ENCODE peak calls at places on chromosomes 11 and 22, in six cellular contexts. N is GM12891, O is GM12878, Q is K562, B is H1, T is HepG2. E is an unnamed sample.

GRCh38 chr11:63532799-63533475 is 3.7 kb upstream of the PLAAT4 start:
- DNase-seq in Q (no peak), T (no peak), B (no peak), N (no peak), O (no peak), E (no peak)

GRCh38 chr11:117177534-117178209 is 871 bp upstream of the SIDT2 start:
- DNase-seq in T (no peak), O (no peak), B (no peak), N (no peak), Q (no peak), E (no peak)

GRCh38 chr11:64028398-64029115 is 7.2 kb upstream of the FLRT1 start:
- DNase-seq in Q (peak; percentile 75), N (no peak), B (peak; percentile 68), T (no peak), O (no peak), E (no peak)

GRCh38 chr22:47190957-47191323 is 428.5 kb downstream of the TBC1D22A start:
- DNase-seq in O (no peak), Q (no peak), T (no peak), B (no peak), N (no peak), E (no peak)

GRCh38 chr11:15202626-15203025 is 87.9 kb downstream of the INSC start:
- DNase-seq in N (no peak), T (no peak), Q (no peak), B (no peak), O (no peak), E (no peak)

GRCh38 chr11:16795146-16795545 is 56.7 kb downstream of the C11orf58 start:
- DNase-seq in T (no peak), B (no peak), O (no peak), Q (no peak), N (no peak), E (no peak)

GRCh38 chr22:42283288-42284229 is 13.1 kb upstream of the TCF20 start:
- DNase-seq in B (no peak), T (no peak), Q (peak; percentile 15), N (no peak), O (no peak), E (no peak)

GRCh38 chr22:46113910-46114517 is 36.3 kb upstream of the PPARA start:
- DNase-seq in B (no peak), N (no peak), O (no peak), T (no peak), Q (no peak), E (no peak)

GRCh38 chr11:12693485-12694181 is 19.4 kb downstream of the TEAD1 start:
- DNase-seq in O (no peak), N (no peak), B (no peak), Q (no peak), T (peak; percentile 48), E (no peak)

GRCh38 chr11:76797341-76798201 is 14.4 kb downstream of the TSKU start:
- DNase-seq in O (no peak), N (no peak), T (no peak), Q (no peak), B (no peak), E (no peak)

GRCh38 chr11:100574894-100575769 is 112.0 kb upstream of the ARHGAP42 start:
- DNase-seq in B (no peak), Q (no peak), T (peak; percentile 6), O (no peak), N (no peak), E (no peak)

GRCh38 chr11:2088746-2089535 is 50.2 kb downstream of the IGF2 start:
- DNase-seq in N (peak; percentile 40), B (no peak), T (peak; percentile 48), Q (peak; percentile 20), O (no peak), E (no peak)

GRCh38 chr11:15650105-15650938 is 535.6 kb downstream of the INSC start:
- DNase-seq in N (peak; percentile 85), T (peak; percentile 84), Q (peak; percentile 94), B (peak; percentile 86), O (peak; percentile 12), E (peak; percentile 76)

DNA sequence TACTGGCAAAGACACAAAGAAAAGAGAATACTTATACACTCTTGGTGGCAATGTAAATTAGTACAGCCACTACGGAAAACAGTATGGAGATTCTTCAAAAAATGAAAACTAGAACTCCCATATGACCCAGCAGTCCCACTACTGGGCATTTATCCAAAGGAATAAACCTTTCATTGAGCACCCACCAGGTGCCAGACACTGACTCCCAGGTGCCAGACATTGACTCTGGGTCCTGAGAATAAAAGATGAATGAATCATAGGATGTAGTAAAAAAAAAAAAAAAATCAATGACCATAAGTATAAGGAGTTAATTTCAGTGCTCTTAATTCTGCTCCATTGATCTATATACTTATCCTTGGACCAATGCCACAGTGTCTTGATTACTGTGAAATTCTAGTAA is 28.2 kb downstream of the HEPHL1 start:
- DNase-seq in O (no peak), B (no peak), N (no peak), Q (no peak), T (no peak), E (no peak)
- TF ChIP-seq TAF1 in O (no peak), B (no peak), N (no peak), Q (no peak), T (no peak), E (no peak)

DNA sequence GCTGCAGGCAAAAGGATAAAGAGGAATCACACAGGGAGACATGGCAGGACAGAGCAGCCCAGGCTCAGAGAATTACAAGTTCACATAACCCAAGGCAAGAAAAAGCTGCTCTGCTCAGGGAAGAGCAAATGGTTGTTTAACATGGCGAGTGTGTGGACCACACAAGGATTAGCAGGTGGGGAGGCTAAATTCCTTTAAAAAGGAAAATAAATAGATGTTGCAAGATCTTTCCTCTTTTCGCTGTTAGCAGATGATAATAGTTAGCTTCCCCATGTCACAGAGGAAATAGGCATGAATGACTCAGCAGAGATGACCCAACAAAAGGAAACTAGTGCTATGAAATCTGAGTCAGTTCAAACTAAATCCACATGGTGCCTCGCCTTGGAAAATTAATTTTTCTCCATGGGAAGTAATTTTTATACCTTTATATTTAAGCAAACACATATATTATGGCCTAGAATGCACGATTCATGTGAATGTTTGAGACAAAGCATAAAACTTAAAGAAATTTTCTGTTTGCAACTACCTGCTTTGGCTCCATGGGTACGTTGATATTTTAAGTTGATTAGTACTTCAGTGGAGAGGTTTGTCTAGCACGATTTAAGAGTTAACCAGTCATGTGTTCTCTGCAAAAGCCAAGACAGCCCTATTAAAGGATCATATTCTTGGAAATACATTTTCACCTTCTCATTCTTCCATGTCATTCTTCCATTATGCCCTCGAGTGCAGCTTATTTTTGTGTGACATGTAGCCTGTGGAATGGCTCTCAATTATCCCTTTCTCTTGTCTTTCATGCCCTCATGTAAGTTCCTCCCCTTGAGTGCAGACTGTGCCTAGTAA is 38.5 kb upstream of the FJX1 start:
- DNase-seq in Q (peak; percentile 11), B (no peak), T (peak; percentile 62), O (no peak), N (no peak), E (no peak)
- TF ChIP-seq POLR2AphosphoS5 in Q (no peak), B (no peak), T (no peak), O (no peak), N (no peak), E (no peak)

GRCh38 chr11:115202900-115203552 is 301.2 kb downstream of the CADM1 start:
- DNase-seq in N (no peak), T (no peak), B (no peak), O (no peak), Q (no peak), E (no peak)
- TF ChIP-seq POLR2A in N (no peak), T (no peak), B (no peak), O (no peak), Q (no peak), E (no peak)

GRCh38 chr22:43436536-43437267 is 24.9 kb downstream of the MPPED1 start:
- DNase-seq in T (no peak), N (no peak), Q (no peak), O (no peak), B (no peak), E (no peak)
- TF ChIP-seq TAF1 in T (no peak), N (no peak), Q (no peak), O (no peak), B (no peak), E (no peak)

GRCh38 chr22:50343541-50343935 is 411 bp downstream of the PPP6R2 start:
- DNase-seq in O (no peak), Q (no peak), T (no peak), N (no peak), B (no peak), E (no peak)

GRCh38 chr22:50340157-50340879 is 2.8 kb upstream of the PPP6R2 start:
- DNase-seq in N (no peak), T (peak; percentile 70), B (no peak), O (no peak), Q (no peak), E (no peak)

GRCh38 chr22:50346415-50346945 is 3.4 kb downstream of the PPP6R2 start:
- DNase-seq in T (no peak), N (no peak), B (no peak), O (no peak), Q (no peak), E (no peak)

GRCh38 chr22:50341977-50342650 is 1.0 kb upstream of the PPP6R2 start:
- DNase-seq in B (peak; percentile 51), N (peak; percentile 63), T (peak; percentile 83), O (no peak), Q (peak; percentile 58), E (peak; percentile 63)

DNA sequence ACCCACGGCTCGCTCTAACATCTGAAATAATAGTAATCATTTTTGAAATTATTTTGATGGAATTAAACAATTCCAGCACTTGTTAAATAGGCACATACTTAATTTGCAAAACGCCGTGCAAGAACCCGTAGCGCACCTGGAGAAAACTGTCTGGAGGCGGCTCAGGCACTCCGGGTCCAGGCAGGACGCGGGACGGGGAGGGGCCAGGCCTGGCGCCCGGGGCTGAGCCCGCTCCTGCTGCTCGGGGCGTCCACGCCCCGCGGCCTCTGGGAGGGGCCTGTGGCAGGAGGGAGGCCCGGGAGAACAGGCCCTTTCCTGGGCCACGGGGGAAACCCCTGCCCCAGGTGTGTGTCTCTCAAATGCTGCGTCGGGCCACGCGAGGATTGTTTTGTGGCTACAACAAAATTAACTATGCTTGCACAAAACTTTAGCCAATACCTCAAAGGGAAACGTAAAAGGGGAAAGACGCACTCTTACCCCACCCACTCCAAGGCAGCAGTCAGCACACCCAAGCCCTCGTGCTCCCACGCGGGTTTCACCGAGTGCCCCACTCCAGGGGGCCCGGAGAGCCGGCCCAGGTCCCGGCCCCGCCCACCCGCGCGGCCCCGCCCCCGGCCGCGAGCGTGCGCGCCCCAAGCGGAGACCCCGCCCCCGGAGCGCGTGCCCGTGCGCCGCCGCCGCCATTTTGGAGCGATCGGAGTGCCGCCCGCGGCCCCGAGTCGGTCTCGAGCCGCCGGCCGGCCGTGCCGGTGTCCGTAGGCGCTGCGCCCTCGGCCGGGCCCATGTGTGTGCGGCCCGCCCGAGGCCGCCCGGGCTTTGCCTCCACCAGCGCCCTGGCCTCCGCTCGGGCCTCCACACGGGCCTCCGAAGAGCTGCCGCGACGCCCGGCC is at the start of gene PPP6R2:
- DNase-seq in T (peak; percentile 40), Q (peak; percentile 85), B (no peak), N (peak; percentile 80), O (no peak), E (peak; percentile 74)
- TF ChIP-seq POLR2AphosphoS5 in T (peak; percentile 51), Q (peak; percentile 47), B (no peak), N (peak; percentile 41), O (peak; percentile 61), E (peak; percentile 55)

GRCh38 chr22:36192601-36193000 is 9.0 kb downstream of the APOL4 start:
- DNase-seq in O (no peak), N (no peak), T (no peak), B (no peak), Q (no peak), E (no peak)
- TF ChIP-seq POLR2A in O (no peak), N (no peak), T (no peak), B (no peak), Q (no peak), E (no peak)

GRCh38 chr11:69915151-69915500 is 95.9 kb upstream of the FGF3 start:
- DNase-seq in B (no peak), Q (no peak), N (no peak), O (no peak), T (no peak), E (no peak)
- TF ChIP-seq TAF1 in B (no peak), Q (no peak), N (no peak), O (no peak), T (no peak), E (no peak)